ENCODE peak calls at places on chromosomes 5 and 9, in seven cellular contexts. U, R, I, A, M, C and J are unnamed samples.

GRCh38 chr5:168285696-168286095 is 5.7 kb upstream of the WWC1 start:
- DNase-seq in A (no peak), I (no peak), R (no peak), M (no peak), U (no peak), C (no peak), J (no peak)

GRCh38 chr9:108125541-108125940 is 636.0 kb upstream of the KLF4 start:
- DNase-seq in U (no peak), M (no peak), C (no peak), R (no peak), I (peak; percentile 17), A (no peak), J (no peak)

GRCh38 chr5:154487541-154487940 is 9.5 kb upstream of the HAND1 start:
- DNase-seq in M (no peak), R (no peak), C (no peak), U (no peak), A (peak; percentile 34), I (no peak), J (no peak)

GRCh38 chr9:12794024-12794799 is 19.4 kb downstream of the LURAP1L start:
- DNase-seq in A (no peak), M (no peak), U (no peak), C (peak; percentile 85), R (no peak), I (no peak), J (peak; percentile 43)

GRCh38 chr5:95963650-95964410 is 2.2 kb upstream of the ELL2 start:
- DNase-seq in U (no peak), M (peak; percentile 80), R (no peak), A (no peak), I (no peak), C (no peak), J (no peak)

GRCh38 chr9:115122937-115123336 is 5.0 kb upstream of the TNC start:
- DNase-seq in I (no peak), U (no peak), R (no peak), M (no peak), C (no peak), A (no peak), J (no peak)

GRCh38 chr5:123487298-123487697 is 24.7 kb upstream of the CSNK1G3 start:
- DNase-seq in R (no peak), M (no peak), U (no peak), C (peak; percentile 60), A (no peak), I (no peak), J (peak; percentile 49)

GRCh38 chr5:124907098-124907644 is 160.7 kb upstream of the ZNF608 start:
- DNase-seq in M (no peak), R (no peak), U (no peak), C (no peak), A (peak; percentile 73), I (no peak), J (no peak)

GRCh38 chr5:169139381-169140125 is 161.4 kb downstream of the SLIT3 start:
- DNase-seq in A (no peak), R (peak; percentile 56), C (no peak), I (no peak), M (peak; percentile 89), U (no peak), J (peak; percentile 22)

GRCh38 chr9:91039125-91039834 is 237.7 kb downstream of the SYK start:
- DNase-seq in C (no peak), A (no peak), I (no peak), U (no peak), M (no peak), R (no peak), J (no peak)

GRCh38 chr5:96658272-96658671 is 3.9 kb upstream of the CAST start:
- DNase-seq in R (no peak), U (no peak), A (no peak), M (peak; percentile 30), I (no peak), C (no peak), J (no peak)

GRCh38 chr5:12322042-12322441 is 417.8 kb upstream of the CTNND2 start:
- DNase-seq in A (no peak), R (no peak), U (no peak), M (no peak), I (no peak), C (no peak), J (no peak)

GRCh38 chr5:146340260-146341081 is 1.8 kb downstream of the POU4F3 start:
- DNase-seq in R (peak; percentile 74), M (peak; percentile 52), C (peak; percentile 68), U (peak; percentile 3), A (peak; percentile 79), I (peak; percentile 53), J (peak; percentile 73)

GRCh38 chr5:42995152-42995751 is 44.9 kb downstream of the ANXA2R start:
- DNase-seq in C (no peak), A (no peak), I (no peak), U (no peak), R (no peak), M (no peak), J (peak; percentile 43)

GRCh38 chr5:2996248-2996647 is 244.8 kb upstream of the IRX2 start:
- DNase-seq in R (no peak), A (no peak), M (no peak), U (no peak), I (no peak), C (no peak), J (peak; percentile 95)

GRCh38 chr9:89635007-89635742 is 30.4 kb downstream of the GADD45G start:
- DNase-seq in I (no peak), M (peak; percentile 53), U (no peak), R (peak; percentile 92), A (no peak), C (peak; percentile 77), J (peak; percentile 66)

GRCh38 chr9:136621019-136621733 is 41.5 kb upstream of the EGFL7 start:
- DNase-seq in C (no peak), U (no peak), M (no peak), R (no peak), A (no peak), I (no peak), J (no peak)

GRCh38 chr9:125979383-125979782 is 232.2 kb downstream of the PBX3 start:
- DNase-seq in I (no peak), C (no peak), M (no peak), A (no peak), U (no peak), R (no peak), J (no peak)

GRCh38 chr9:95177617-95178016 is 139.9 kb downstream of the FANCC start:
- DNase-seq in C (no peak), M (no peak), A (no peak), U (no peak), I (no peak), R (no peak), J (no peak)

GRCh38 chr5:72596956-72597355 is 89.7 kb upstream of the ZNF366 start:
- DNase-seq in U (no peak), A (no peak), M (no peak), I (no peak), R (no peak), C (no peak), J (no peak)

DNA sequence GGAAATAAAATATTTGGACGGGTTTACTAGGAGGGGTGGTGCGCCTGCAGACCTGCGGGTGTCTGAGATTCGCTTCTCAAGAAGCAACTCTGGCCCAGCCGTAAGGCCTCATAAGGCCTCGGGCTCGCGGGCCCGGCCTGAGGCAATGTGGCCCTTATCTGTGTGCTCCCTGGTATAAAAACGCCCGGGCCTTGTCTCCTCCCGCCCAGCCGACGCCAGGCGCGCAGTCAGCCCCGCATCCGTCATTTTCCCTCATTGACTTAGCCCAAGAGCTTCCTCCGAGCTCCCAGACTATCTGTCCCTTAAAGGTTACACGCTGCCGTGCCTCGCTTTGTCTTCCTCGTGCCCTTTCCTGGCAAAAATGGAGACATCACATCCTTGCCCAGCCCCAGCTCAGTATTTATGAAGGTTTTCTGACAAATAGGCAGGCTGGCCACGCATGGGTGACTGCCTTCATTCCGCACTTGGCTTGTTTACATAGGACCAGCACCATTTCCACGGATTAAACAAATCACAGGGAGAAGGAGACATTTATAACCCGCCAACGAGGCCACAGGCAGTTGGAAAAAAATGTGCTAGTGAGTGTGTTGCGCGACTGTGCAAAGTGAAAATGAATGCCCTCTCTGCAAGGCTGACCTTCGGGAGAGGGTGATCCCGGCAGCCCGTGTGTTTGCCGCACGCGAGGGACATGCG is 74.5 kb upstream of the TBCA start:
- DNase-seq in R (no peak), C (peak; percentile 27), A (no peak), M (no peak), I (no peak), U (no peak), J (no peak)
- H3K4me3 ChIP-seq in R (no peak overlapping the region), C (no peak overlapping the region), A (peak overlapping the region; percentile 83), M (no peak overlapping the region), I (peak overlapping the region; percentile 35), U (no peak overlapping the region), J (no peak overlapping the region)

DNA sequence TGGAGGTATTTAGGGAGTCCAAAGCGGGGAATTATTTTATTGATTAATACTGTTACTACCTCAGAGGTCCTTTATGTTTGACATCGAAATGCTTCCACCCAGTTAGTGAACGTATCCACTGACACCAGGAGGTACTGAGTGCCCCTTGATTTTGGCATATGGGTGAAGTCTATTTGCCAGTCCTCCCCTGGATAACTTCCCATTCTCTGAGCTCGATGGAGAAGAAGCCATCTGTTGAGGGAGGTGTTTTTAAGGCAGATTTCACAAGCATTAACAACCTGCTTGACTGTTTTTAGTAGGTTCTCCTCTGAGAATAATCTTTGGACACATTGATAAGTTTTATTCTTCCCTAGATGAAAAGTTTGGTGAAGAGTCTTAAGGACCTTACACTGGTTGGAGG is 165.3 kb upstream of the NREP start:
- DNase-seq in R (no peak), U (no peak), C (no peak), I (no peak), M (no peak), A (no peak), J (no peak)
- H3K9me3 ChIP-seq in R (peaks cover 4% of the 10 kb centered on the region), U (no peaks in the 10 kb centered on the region), C (no peaks in the 10 kb centered on the region), I (peaks cover 14% of the 10 kb centered on the region), M (no peaks in the 10 kb centered on the region), A (no peaks in the 10 kb centered on the region), J (no peaks in the 10 kb centered on the region)

DNA sequence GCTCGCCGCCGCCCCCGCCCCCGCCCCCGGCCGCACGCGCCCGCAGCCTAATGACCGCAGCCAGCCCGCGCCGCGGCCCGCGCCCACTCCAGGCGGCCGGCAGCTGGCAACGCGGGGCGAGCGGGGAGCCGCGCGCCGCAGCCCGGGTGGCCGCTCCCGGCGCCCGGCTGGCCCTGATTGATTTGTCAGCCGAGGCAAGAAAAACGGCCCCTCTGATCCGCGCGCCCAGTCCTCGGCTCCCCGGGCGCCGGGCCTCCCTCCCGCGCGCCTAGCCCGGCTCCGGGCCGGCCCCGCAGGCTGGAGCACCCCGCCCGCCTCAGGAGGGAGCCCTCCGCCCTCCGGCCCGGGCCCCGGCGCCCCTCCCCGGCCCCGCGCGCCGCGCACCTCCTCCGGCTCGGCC is 11.9 kb upstream of the LHX2 start:
- DNase-seq in I (no peak), R (no peak), C (no peak), M (no peak), A (no peak), U (no peak), J (no peak)
- H3K27me3 ChIP-seq in I (peaks cover 94% of the 10 kb centered on the region), R (peaks cover 45% of the 10 kb centered on the region), C (peaks cover 90% of the 10 kb centered on the region), M (peaks cover 88% of the 10 kb centered on the region), A (peaks cover 17% of the 10 kb centered on the region), U (peaks cover 44% of the 10 kb centered on the region), J (peaks cover 65% of the 10 kb centered on the region)

GRCh38 chr5:35863159-35863558 is 6.5 kb downstream of the IL7R start:
- DNase-seq in C (no peak), A (no peak), M (peak; percentile 83), I (no peak), R (no peak), U (no peak), J (no peak)
- H3K4me3 ChIP-seq in C (no peak overlapping the region), A (no peak overlapping the region), M (no peak overlapping the region), I (no peak overlapping the region), R (no peak overlapping the region), U (peak overlapping the region; percentile 82), J (no peak overlapping the region)

GRCh38 chr5:180251887-180252286 is 40.0 kb downstream of the MAPK9 start:
- DNase-seq in M (no peak), C (no peak), U (no peak), A (no peak), R (no peak), I (no peak), J (no peak)
- H3K9me3 ChIP-seq in M (peaks cover 24% of the 10 kb centered on the region), C (peaks cover 99% of the 10 kb centered on the region), U (peaks cover 37% of the 10 kb centered on the region), A (peaks cover 98% of the 10 kb centered on the region), R (peaks cover 70% of the 10 kb centered on the region), I (peaks cover 100% of the 10 kb centered on the region), J (peaks cover 47% of the 10 kb centered on the region)